ENCODE peak calls at places on chromosomes 6 and 20, in nine cellular contexts. One of them, this sample, is unnamed.

GRCh38 chr20:56995635-56996075 is 270.8 kb downstream of the BMP7 start:
- DNase-seq in head of caudate nucleus: no peak
- DNase-seq in germinal center: peak; percentile 55
- DNase-seq in progenitor cell of endocrine pancreas: peak; percentile 41
- DNase-seq in mesothelial cell of epicardium: no peak
- DNase-seq in stimulated activated naive B cell treated with anti-CD40 and anti-IgM and Interleukin-4, amounts not matched to agents 10 μg/mL and 1 μg/mL and 100 μg/mL, for 72 hours: no peak
- DNase-seq in right cardiac atrium: no peak
- DNase-seq in CD4-positive, alpha-beta memory T cell: no peak
- DNase-seq in HCEC 1CT: no peak
- DNase-seq in this sample: no peak

GRCh38 chr6:170083236-170084051 is 207.4 kb downstream of the DLL1 start:
- DNase-seq in head of caudate nucleus: no peak
- DNase-seq in germinal center: no peak
- DNase-seq in progenitor cell of endocrine pancreas: no peak
- DNase-seq in mesothelial cell of epicardium: peak; percentile 14
- DNase-seq in stimulated activated naive B cell treated with anti-CD40 and anti-IgM and Interleukin-4, amounts not matched to agents 10 μg/mL and 1 μg/mL and 100 μg/mL, for 72 hours: no peak
- DNase-seq in right cardiac atrium: no peak
- DNase-seq in CD4-positive, alpha-beta memory T cell: no peak
- DNase-seq in HCEC 1CT: no peak
- DNase-seq in this sample: no peak

GRCh38 chr20:22536956-22537756 is 47.2 kb downstream of the FOXA2 start:
- DNase-seq in head of caudate nucleus: no peak
- DNase-seq in germinal center: no peak
- DNase-seq in progenitor cell of endocrine pancreas: no peak
- DNase-seq in mesothelial cell of epicardium: no peak
- DNase-seq in stimulated activated naive B cell treated with anti-CD40 and anti-IgM and Interleukin-4, amounts not matched to agents 10 μg/mL and 1 μg/mL and 100 μg/mL, for 72 hours: no peak
- DNase-seq in right cardiac atrium: no peak
- DNase-seq in CD4-positive, alpha-beta memory T cell: no peak
- DNase-seq in HCEC 1CT: no peak
- DNase-seq in this sample: no peak

GRCh38 chr20:4491643-4492042 is 230.1 kb upstream of the PRND start:
- DNase-seq in head of caudate nucleus: no peak
- DNase-seq in germinal center: no peak
- DNase-seq in progenitor cell of endocrine pancreas: no peak
- DNase-seq in mesothelial cell of epicardium: no peak
- DNase-seq in stimulated activated naive B cell treated with anti-CD40 and anti-IgM and Interleukin-4, amounts not matched to agents 10 μg/mL and 1 μg/mL and 100 μg/mL, for 72 hours: no peak
- DNase-seq in right cardiac atrium: no peak
- DNase-seq in CD4-positive, alpha-beta memory T cell: no peak
- DNase-seq in HCEC 1CT: no peak
- DNase-seq in this sample: no peak

GRCh38 chr6:106181664-106182418 is 95.7 kb downstream of the PRDM1 start:
- DNase-seq in head of caudate nucleus: no peak
- DNase-seq in germinal center: no peak
- DNase-seq in progenitor cell of endocrine pancreas: no peak
- DNase-seq in mesothelial cell of epicardium: no peak
- DNase-seq in stimulated activated naive B cell treated with anti-CD40 and anti-IgM and Interleukin-4, amounts not matched to agents 10 μg/mL and 1 μg/mL and 100 μg/mL, for 72 hours: no peak
- DNase-seq in right cardiac atrium: no peak
- DNase-seq in CD4-positive, alpha-beta memory T cell: no peak
- DNase-seq in HCEC 1CT: peak; percentile 87
- DNase-seq in this sample: peak; percentile 87

GRCh38 chr6:134480593-134480992 is 162.7 kb upstream of the SGK1 start:
- DNase-seq in head of caudate nucleus: no peak
- DNase-seq in germinal center: no peak
- DNase-seq in progenitor cell of endocrine pancreas: no peak
- DNase-seq in mesothelial cell of epicardium: no peak
- DNase-seq in stimulated activated naive B cell treated with anti-CD40 and anti-IgM and Interleukin-4, amounts not matched to agents 10 μg/mL and 1 μg/mL and 100 μg/mL, for 72 hours: no peak
- DNase-seq in right cardiac atrium: no peak
- DNase-seq in CD4-positive, alpha-beta memory T cell: no peak
- DNase-seq in HCEC 1CT: peak; percentile 1
- DNase-seq in this sample: peak; percentile 68

GRCh38 chr6:105713474-105714118 is 310.7 kb upstream of the PREP start:
- DNase-seq in head of caudate nucleus: no peak
- DNase-seq in germinal center: no peak
- DNase-seq in progenitor cell of endocrine pancreas: no peak
- DNase-seq in mesothelial cell of epicardium: no peak
- DNase-seq in stimulated activated naive B cell treated with anti-CD40 and anti-IgM and Interleukin-4, amounts not matched to agents 10 μg/mL and 1 μg/mL and 100 μg/mL, for 72 hours: no peak
- DNase-seq in right cardiac atrium: no peak
- DNase-seq in CD4-positive, alpha-beta memory T cell: no peak
- DNase-seq in HCEC 1CT: peak; percentile 13
- DNase-seq in this sample: no peak

GRCh38 chr6:145137425-145137824 is 597.9 kb downstream of the EPM2A start:
- DNase-seq in head of caudate nucleus: no peak
- DNase-seq in germinal center: no peak
- DNase-seq in progenitor cell of endocrine pancreas: no peak
- DNase-seq in mesothelial cell of epicardium: no peak
- DNase-seq in stimulated activated naive B cell treated with anti-CD40 and anti-IgM and Interleukin-4, amounts not matched to agents 10 μg/mL and 1 μg/mL and 100 μg/mL, for 72 hours: no peak
- DNase-seq in right cardiac atrium: no peak
- DNase-seq in CD4-positive, alpha-beta memory T cell: no peak
- DNase-seq in HCEC 1CT: peak; percentile 38
- DNase-seq in this sample: no peak

GRCh38 chr6:57303931-57304681 is 13.3 kb upstream of the PRIM2 start:
- DNase-seq in head of caudate nucleus: no peak
- DNase-seq in germinal center: no peak
- DNase-seq in progenitor cell of endocrine pancreas: no peak
- DNase-seq in mesothelial cell of epicardium: no peak
- DNase-seq in stimulated activated naive B cell treated with anti-CD40 and anti-IgM and Interleukin-4, amounts not matched to agents 10 μg/mL and 1 μg/mL and 100 μg/mL, for 72 hours: no peak
- DNase-seq in right cardiac atrium: no peak
- DNase-seq in CD4-positive, alpha-beta memory T cell: no peak
- DNase-seq in HCEC 1CT: peak; percentile 39
- DNase-seq in this sample: peak; percentile 49

GRCh38 chr6:32637219-32637880 is at the start of gene HLA-DQA1:
- DNase-seq in head of caudate nucleus: no peak
- DNase-seq in germinal center: peak; percentile 70
- DNase-seq in progenitor cell of endocrine pancreas: no peak
- DNase-seq in mesothelial cell of epicardium: no peak
- DNase-seq in stimulated activated naive B cell treated with anti-CD40 and anti-IgM and Interleukin-4, amounts not matched to agents 10 μg/mL and 1 μg/mL and 100 μg/mL, for 72 hours: peak; percentile 81
- DNase-seq in right cardiac atrium: no peak
- DNase-seq in CD4-positive, alpha-beta memory T cell: no peak
- DNase-seq in HCEC 1CT: no peak
- DNase-seq in this sample: no peak

GRCh38 chr6:24125980-24126379 is at the start of gene NRSN1:
- DNase-seq in head of caudate nucleus: peak; percentile 65
- DNase-seq in germinal center: peak; percentile 1
- DNase-seq in progenitor cell of endocrine pancreas: peak; percentile 37
- DNase-seq in mesothelial cell of epicardium: peak; percentile 25
- DNase-seq in stimulated activated naive B cell treated with anti-CD40 and anti-IgM and Interleukin-4, amounts not matched to agents 10 μg/mL and 1 μg/mL and 100 μg/mL, for 72 hours: no peak
- DNase-seq in right cardiac atrium: peak; percentile 23
- DNase-seq in CD4-positive, alpha-beta memory T cell: no peak
- DNase-seq in HCEC 1CT: no peak
- DNase-seq in this sample: no peak

GRCh38 chr6:128491643-128492206 is 28.7 kb downstream of the PTPRK start:
- DNase-seq in head of caudate nucleus: no peak
- DNase-seq in germinal center: no peak
- DNase-seq in progenitor cell of endocrine pancreas: no peak
- DNase-seq in mesothelial cell of epicardium: no peak
- DNase-seq in stimulated activated naive B cell treated with anti-CD40 and anti-IgM and Interleukin-4, amounts not matched to agents 10 μg/mL and 1 μg/mL and 100 μg/mL, for 72 hours: no peak
- DNase-seq in right cardiac atrium: no peak
- DNase-seq in CD4-positive, alpha-beta memory T cell: no peak
- DNase-seq in HCEC 1CT: peak; percentile 65
- DNase-seq in this sample: peak; percentile 84

GRCh38 chr6:51550243-51550642 is 537.2 kb downstream of the PKHD1 start:
- DNase-seq in head of caudate nucleus: no peak
- DNase-seq in germinal center: no peak
- DNase-seq in progenitor cell of endocrine pancreas: no peak
- DNase-seq in mesothelial cell of epicardium: no peak
- DNase-seq in stimulated activated naive B cell treated with anti-CD40 and anti-IgM and Interleukin-4, amounts not matched to agents 10 μg/mL and 1 μg/mL and 100 μg/mL, for 72 hours: no peak
- DNase-seq in right cardiac atrium: no peak
- DNase-seq in CD4-positive, alpha-beta memory T cell: no peak
- DNase-seq in HCEC 1CT: no peak
- DNase-seq in this sample: no peak

GRCh38 chr20:15600565-15600964 is 972.7 kb downstream of the KIF16B start:
- DNase-seq in head of caudate nucleus: no peak
- DNase-seq in germinal center: no peak
- DNase-seq in progenitor cell of endocrine pancreas: no peak
- DNase-seq in mesothelial cell of epicardium: no peak
- DNase-seq in stimulated activated naive B cell treated with anti-CD40 and anti-IgM and Interleukin-4, amounts not matched to agents 10 μg/mL and 1 μg/mL and 100 μg/mL, for 72 hours: no peak
- DNase-seq in right cardiac atrium: no peak
- DNase-seq in CD4-positive, alpha-beta memory T cell: no peak
- DNase-seq in HCEC 1CT: no peak
- DNase-seq in this sample: no peak

GRCh38 chr6:143527677-143528076 is 16.2 kb upstream of the FUCA2 start:
- DNase-seq in head of caudate nucleus: no peak
- DNase-seq in germinal center: no peak
- DNase-seq in progenitor cell of endocrine pancreas: no peak
- DNase-seq in mesothelial cell of epicardium: no peak
- DNase-seq in stimulated activated naive B cell treated with anti-CD40 and anti-IgM and Interleukin-4, amounts not matched to agents 10 μg/mL and 1 μg/mL and 100 μg/mL, for 72 hours: no peak
- DNase-seq in right cardiac atrium: no peak
- DNase-seq in CD4-positive, alpha-beta memory T cell: no peak
- DNase-seq in HCEC 1CT: no peak
- DNase-seq in this sample: no peak

GRCh38 chr6:167485186-167485978 is 160.5 kb downstream of the TTLL2 start:
- DNase-seq in head of caudate nucleus: peak; percentile 41
- DNase-seq in germinal center: no peak
- DNase-seq in progenitor cell of endocrine pancreas: no peak
- DNase-seq in mesothelial cell of epicardium: no peak
- DNase-seq in stimulated activated naive B cell treated with anti-CD40 and anti-IgM and Interleukin-4, amounts not matched to agents 10 μg/mL and 1 μg/mL and 100 μg/mL, for 72 hours: no peak
- DNase-seq in right cardiac atrium: no peak
- DNase-seq in CD4-positive, alpha-beta memory T cell: no peak
- DNase-seq in HCEC 1CT: no peak
- DNase-seq in this sample: peak; percentile 1

GRCh38 chr20:2133318-2134183 is 31.9 kb downstream of the STK35 start:
- DNase-seq in head of caudate nucleus: no peak
- DNase-seq in germinal center: no peak
- DNase-seq in progenitor cell of endocrine pancreas: no peak
- DNase-seq in mesothelial cell of epicardium: no peak
- DNase-seq in stimulated activated naive B cell treated with anti-CD40 and anti-IgM and Interleukin-4, amounts not matched to agents 10 μg/mL and 1 μg/mL and 100 μg/mL, for 72 hours: peak; percentile 39
- DNase-seq in right cardiac atrium: no peak
- DNase-seq in CD4-positive, alpha-beta memory T cell: no peak
- DNase-seq in HCEC 1CT: peak; percentile 60
- DNase-seq in this sample: peak; percentile 80

GRCh38 chr6:142746524-142746923 is 198.5 kb downstream of the HIVEP2 start:
- DNase-seq in head of caudate nucleus: peak; percentile 37
- DNase-seq in germinal center: peak; percentile 50
- DNase-seq in progenitor cell of endocrine pancreas: peak; percentile 14
- DNase-seq in mesothelial cell of epicardium: no peak
- DNase-seq in stimulated activated naive B cell treated with anti-CD40 and anti-IgM and Interleukin-4, amounts not matched to agents 10 μg/mL and 1 μg/mL and 100 μg/mL, for 72 hours: no peak
- DNase-seq in right cardiac atrium: no peak
- DNase-seq in CD4-positive, alpha-beta memory T cell: peak; percentile 42
- DNase-seq in HCEC 1CT: peak; percentile 36
- DNase-seq in this sample: no peak

GRCh38 chr6:53526000-53526399 is 18.9 kb downstream of the GCLC start:
- DNase-seq in head of caudate nucleus: no peak
- DNase-seq in germinal center: no peak
- DNase-seq in progenitor cell of endocrine pancreas: no peak
- DNase-seq in mesothelial cell of epicardium: no peak
- DNase-seq in stimulated activated naive B cell treated with anti-CD40 and anti-IgM and Interleukin-4, amounts not matched to agents 10 μg/mL and 1 μg/mL and 100 μg/mL, for 72 hours: no peak
- DNase-seq in right cardiac atrium: no peak
- DNase-seq in CD4-positive, alpha-beta memory T cell: no peak
- DNase-seq in HCEC 1CT: no peak
- DNase-seq in this sample: no peak

GRCh38 chr6:53119349-53119748 is 29.3 kb downstream of the GCM1 start:
- DNase-seq in head of caudate nucleus: no peak
- DNase-seq in germinal center: no peak
- DNase-seq in progenitor cell of endocrine pancreas: no peak
- DNase-seq in mesothelial cell of epicardium: no peak
- DNase-seq in stimulated activated naive B cell treated with anti-CD40 and anti-IgM and Interleukin-4, amounts not matched to agents 10 μg/mL and 1 μg/mL and 100 μg/mL, for 72 hours: no peak
- DNase-seq in right cardiac atrium: no peak
- DNase-seq in CD4-positive, alpha-beta memory T cell: no peak
- DNase-seq in HCEC 1CT: peak; percentile 20
- DNase-seq in this sample: no peak

GRCh38 chr20:46407671-46407996 is 1.2 kb upstream of the ELMO2 start:
- DNase-seq in head of caudate nucleus: no peak
- DNase-seq in germinal center: no peak
- DNase-seq in progenitor cell of endocrine pancreas: no peak
- DNase-seq in mesothelial cell of epicardium: no peak
- DNase-seq in stimulated activated naive B cell treated with anti-CD40 and anti-IgM and Interleukin-4, amounts not matched to agents 10 μg/mL and 1 μg/mL and 100 μg/mL, for 72 hours: no peak
- DNase-seq in right cardiac atrium: no peak
- DNase-seq in CD4-positive, alpha-beta memory T cell: no peak
- DNase-seq in HCEC 1CT: no peak
- DNase-seq in this sample: no peak

GRCh38 chr20:23856226-23856625 is 23.3 kb downstream of the CST5 start:
- DNase-seq in head of caudate nucleus: no peak
- DNase-seq in germinal center: no peak
- DNase-seq in progenitor cell of endocrine pancreas: no peak
- DNase-seq in mesothelial cell of epicardium: no peak
- DNase-seq in stimulated activated naive B cell treated with anti-CD40 and anti-IgM and Interleukin-4, amounts not matched to agents 10 μg/mL and 1 μg/mL and 100 μg/mL, for 72 hours: no peak
- DNase-seq in right cardiac atrium: no peak
- DNase-seq in CD4-positive, alpha-beta memory T cell: no peak
- DNase-seq in HCEC 1CT: no peak
- DNase-seq in this sample: no peak

GRCh38 chr6:56764081-56764566 is 121.4 kb upstream of the DST start:
- DNase-seq in head of caudate nucleus: no peak
- DNase-seq in germinal center: no peak
- DNase-seq in progenitor cell of endocrine pancreas: no peak
- DNase-seq in mesothelial cell of epicardium: no peak
- DNase-seq in stimulated activated naive B cell treated with anti-CD40 and anti-IgM and Interleukin-4, amounts not matched to agents 10 μg/mL and 1 μg/mL and 100 μg/mL, for 72 hours: no peak
- DNase-seq in right cardiac atrium: no peak
- DNase-seq in CD4-positive, alpha-beta memory T cell: no peak
- DNase-seq in HCEC 1CT: peak; percentile 57
- DNase-seq in this sample: no peak

GRCh38 chr6:7541175-7542064 is at the start of gene DSP:
- DNase-seq in head of caudate nucleus: no peak
- DNase-seq in germinal center: peak; percentile 37
- DNase-seq in progenitor cell of endocrine pancreas: peak; percentile 82
- DNase-seq in mesothelial cell of epicardium: peak; percentile 47
- DNase-seq in stimulated activated naive B cell treated with anti-CD40 and anti-IgM and Interleukin-4, amounts not matched to agents 10 μg/mL and 1 μg/mL and 100 μg/mL, for 72 hours: no peak
- DNase-seq in right cardiac atrium: peak; percentile 85
- DNase-seq in CD4-positive, alpha-beta memory T cell: peak; percentile 1
- DNase-seq in HCEC 1CT: no peak
- DNase-seq in this sample: no peak

GRCh38 chr20:63664861-63665594 is 6.9 kb downstream of the RTEL1 start:
- DNase-seq in head of caudate nucleus: peak; percentile 84
- DNase-seq in germinal center: no peak
- DNase-seq in progenitor cell of endocrine pancreas: no peak
- DNase-seq in mesothelial cell of epicardium: no peak
- DNase-seq in stimulated activated naive B cell treated with anti-CD40 and anti-IgM and Interleukin-4, amounts not matched to agents 10 μg/mL and 1 μg/mL and 100 μg/mL, for 72 hours: no peak
- DNase-seq in right cardiac atrium: peak; percentile 65
- DNase-seq in CD4-positive, alpha-beta memory T cell: no peak
- DNase-seq in HCEC 1CT: no peak
- DNase-seq in this sample: no peak

GRCh38 chr20:46827718-46828458 is 66.8 kb upstream of the EYA2 start:
- DNase-seq in head of caudate nucleus: no peak
- DNase-seq in germinal center: no peak
- DNase-seq in progenitor cell of endocrine pancreas: no peak
- DNase-seq in mesothelial cell of epicardium: no peak
- DNase-seq in stimulated activated naive B cell treated with anti-CD40 and anti-IgM and Interleukin-4, amounts not matched to agents 10 μg/mL and 1 μg/mL and 100 μg/mL, for 72 hours: no peak
- DNase-seq in right cardiac atrium: no peak
- DNase-seq in CD4-positive, alpha-beta memory T cell: no peak
- DNase-seq in HCEC 1CT: no peak
- DNase-seq in this sample: peak; percentile 16

GRCh38 chr6:119077643-119078448 is 618 bp downstream of the FAM184A start:
- DNase-seq in head of caudate nucleus: peak; percentile 38
- DNase-seq in germinal center: peak; percentile 55
- DNase-seq in progenitor cell of endocrine pancreas: peak; percentile 63
- DNase-seq in mesothelial cell of epicardium: no peak
- DNase-seq in stimulated activated naive B cell treated with anti-CD40 and anti-IgM and Interleukin-4, amounts not matched to agents 10 μg/mL and 1 μg/mL and 100 μg/mL, for 72 hours: no peak
- DNase-seq in right cardiac atrium: peak; percentile 69
- DNase-seq in CD4-positive, alpha-beta memory T cell: peak; percentile 56
- DNase-seq in HCEC 1CT: no peak
- DNase-seq in this sample: no peak

GRCh38 chr6:46184114-46184513 is 13.3 kb upstream of the ENPP5 start:
- DNase-seq in head of caudate nucleus: no peak
- DNase-seq in germinal center: no peak
- DNase-seq in progenitor cell of endocrine pancreas: no peak
- DNase-seq in mesothelial cell of epicardium: no peak
- DNase-seq in stimulated activated naive B cell treated with anti-CD40 and anti-IgM and Interleukin-4, amounts not matched to agents 10 μg/mL and 1 μg/mL and 100 μg/mL, for 72 hours: no peak
- DNase-seq in right cardiac atrium: no peak
- DNase-seq in CD4-positive, alpha-beta memory T cell: no peak
- DNase-seq in HCEC 1CT: peak; percentile 79
- DNase-seq in this sample: peak; percentile 91

GRCh38 chr6:73086726-73087125 is 138.6 kb downstream of the KHDC1L start:
- DNase-seq in head of caudate nucleus: no peak
- DNase-seq in germinal center: no peak
- DNase-seq in progenitor cell of endocrine pancreas: no peak
- DNase-seq in mesothelial cell of epicardium: no peak
- DNase-seq in stimulated activated naive B cell treated with anti-CD40 and anti-IgM and Interleukin-4, amounts not matched to agents 10 μg/mL and 1 μg/mL and 100 μg/mL, for 72 hours: no peak
- DNase-seq in right cardiac atrium: no peak
- DNase-seq in CD4-positive, alpha-beta memory T cell: no peak
- DNase-seq in HCEC 1CT: no peak
- DNase-seq in this sample: no peak

GRCh38 chr6:154606457-154606856 is 96.0 kb upstream of the CNKSR3 start:
- DNase-seq in head of caudate nucleus: no peak
- DNase-seq in germinal center: peak; percentile 24
- DNase-seq in progenitor cell of endocrine pancreas: no peak
- DNase-seq in mesothelial cell of epicardium: no peak
- DNase-seq in stimulated activated naive B cell treated with anti-CD40 and anti-IgM and Interleukin-4, amounts not matched to agents 10 μg/mL and 1 μg/mL and 100 μg/mL, for 72 hours: peak; percentile 93
- DNase-seq in right cardiac atrium: no peak
- DNase-seq in CD4-positive, alpha-beta memory T cell: peak; percentile 76
- DNase-seq in HCEC 1CT: no peak
- DNase-seq in this sample: no peak

GRCh38 chr20:47857142-47857993 is 72.1 kb upstream of the SULF2 start:
- DNase-seq in head of caudate nucleus: no peak
- DNase-seq in germinal center: no peak
- DNase-seq in progenitor cell of endocrine pancreas: no peak
- DNase-seq in mesothelial cell of epicardium: no peak
- DNase-seq in stimulated activated naive B cell treated with anti-CD40 and anti-IgM and Interleukin-4, amounts not matched to agents 10 μg/mL and 1 μg/mL and 100 μg/mL, for 72 hours: peak; percentile 31
- DNase-seq in right cardiac atrium: peak; percentile 63
- DNase-seq in CD4-positive, alpha-beta memory T cell: no peak
- DNase-seq in HCEC 1CT: no peak
- DNase-seq in this sample: peak; percentile 84

This sample was measured in astrocyte.